ENCODE peak calls at places on chromosomes 6 and 20, in seven cellular contexts. O is NB4, Z is thyroid gland, A is uterus, B is adrenal gland, L is IMR-90, J is body of pancreas. U is an unnamed sample.

GRCh38 chr6:156694679-156695078 is 82.5 kb upstream of the ARID1B start:
- DNase-seq in O (no peak), Z (no peak), A (no peak), B (no peak), L (no peak), J (no peak), U (no peak)

GRCh38 chr20:36306557-36307411 is 645 bp downstream of the DLGAP4 start:
- DNase-seq in O (no peak), Z (no peak), A (no peak), B (no peak), L (no peak), J (no peak), U (no peak)

GRCh38 chr6:1390805-1391511 is 1.6 kb downstream of the FOXF2 start:
- DNase-seq in O (no peak), Z (no peak), A (no peak), B (no peak), L (peak; percentile 63), J (no peak), U (no peak)

GRCh38 chr20:20782747-20783146 is 70.3 kb upstream of the RALGAPA2 start:
- DNase-seq in O (peak; percentile 14), Z (no peak), A (no peak), B (no peak), L (no peak), J (no peak), U (no peak)

GRCh38 chr6:138824482-138825134 is 28.7 kb downstream of the ECT2L start:
- DNase-seq in O (no peak), Z (no peak), A (no peak), B (no peak), L (peak; percentile 9), J (no peak), U (no peak)

GRCh38 chr6:107196143-107196542 is 80.8 kb upstream of the BEND3 start:
- DNase-seq in O (peak; percentile 2), Z (no peak), A (no peak), B (peak; percentile 18), L (no peak), J (no peak), U (no peak)

GRCh38 chr6:12844284-12845223 is 128.0 kb downstream of the PHACTR1 start:
- DNase-seq in O (peak; percentile 41), Z (no peak), A (no peak), B (no peak), L (peak; percentile 1), J (no peak), U (no peak)

GRCh38 chr20:33172781-33173180 is 4.8 kb downstream of the BPIFA2 start:
- DNase-seq in O (no peak), Z (peak; percentile 89), A (no peak), B (peak; percentile 71), L (no peak), J (no peak), U (no peak)

GRCh38 chr20:17651761-17652388 is 30.2 kb downstream of the RRBP1 start:
- DNase-seq in O (no peak), Z (peak; percentile 86), A (peak; percentile 13), B (no peak), L (no peak), J (no peak), U (peak; percentile 45)
- TF ChIP-seq POLR2A in O (no peak), Z (no peak), A (no peak), B (no peak), L (no peak), J (no peak), U (no peak)

DNA sequence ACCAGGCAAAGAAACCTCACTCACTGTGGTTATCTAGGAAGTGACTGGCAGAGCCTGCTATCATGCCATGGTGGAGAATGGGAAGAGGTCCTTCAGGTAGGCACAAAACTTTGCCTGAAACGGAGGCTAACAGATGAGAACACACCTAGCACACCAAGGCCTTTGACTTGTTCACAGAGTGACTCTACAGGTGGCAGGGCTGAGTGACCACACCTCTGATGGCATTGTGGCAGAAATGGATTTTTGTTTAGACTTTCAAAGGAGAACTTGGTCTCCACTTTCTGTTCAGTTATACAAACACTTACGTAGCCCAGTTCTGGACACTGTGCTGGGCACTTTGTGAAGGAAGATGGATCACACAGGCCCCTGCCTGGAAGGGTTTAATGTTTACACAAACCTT is 116.3 kb upstream of the ENPP5 start:
- DNase-seq in O (no peak), Z (no peak), A (no peak), B (no peak), L (no peak), J (no peak), U (no peak)
- TF ChIP-seq POLR2A in O (no peak), Z (no peak), A (no peak), B (no peak), L (no peak), J (no peak), U (no peak)

DNA sequence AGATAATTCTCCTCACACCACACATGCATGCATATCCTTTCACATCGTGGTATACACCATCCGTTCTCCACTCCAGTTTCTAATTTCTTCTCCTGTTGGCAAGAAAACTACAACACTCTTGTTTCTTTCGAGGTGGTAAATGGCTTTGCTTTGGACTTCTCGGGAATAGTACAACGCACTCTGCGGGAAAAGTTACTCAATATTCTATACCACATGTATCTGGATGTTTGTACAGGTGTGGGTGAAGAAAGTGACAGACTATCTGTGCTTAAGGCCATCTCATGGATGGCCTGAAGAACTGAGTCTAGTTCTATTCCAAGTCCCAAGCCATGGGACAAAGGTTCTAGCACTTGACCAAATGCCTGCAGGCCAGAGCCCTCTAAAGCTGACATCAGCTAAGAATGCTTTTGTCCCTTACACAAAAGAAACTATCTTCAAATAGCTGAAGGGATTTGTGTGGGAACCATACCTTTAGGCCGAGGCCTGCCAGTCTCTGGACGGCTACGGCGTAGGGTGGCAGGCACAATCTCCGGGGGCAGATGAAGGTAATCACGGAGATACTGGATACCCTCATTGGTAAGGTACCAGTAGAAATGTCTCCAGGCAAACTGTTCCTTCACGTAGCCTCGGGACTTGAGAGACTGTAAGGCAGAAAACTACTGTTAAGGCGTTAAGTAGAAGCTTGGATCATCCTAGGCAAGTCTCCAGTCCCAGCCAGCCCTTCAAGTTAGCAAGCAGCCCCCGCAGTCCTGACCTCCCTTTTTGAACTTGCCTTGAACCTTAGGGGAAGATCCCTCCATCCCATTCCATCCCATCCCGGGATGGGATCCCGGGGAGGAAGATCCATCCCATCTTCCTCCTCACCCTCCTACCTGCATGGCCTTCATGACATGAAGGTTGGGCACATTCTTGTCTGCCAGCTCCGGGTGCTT is 1.4 kb downstream of the RPS10 start:
- DNase-seq in O (no peak), Z (no peak), A (no peak), B (no peak), L (no peak), J (no peak), U (no peak)
- TF ChIP-seq POLR2A in O (no peak), Z (no peak), A (no peak), B (no peak), L (no peak), J (no peak), U (no peak)

GRCh38 chr6:117711369-117711768 is 36.1 kb downstream of the NUS1 start:
- DNase-seq in O (peak; percentile 11), Z (no peak), A (no peak), B (no peak), L (no peak), J (no peak), U (no peak)

GRCh38 chr6:117706504-117706903 is 31.2 kb downstream of the NUS1 start:
- DNase-seq in O (no peak), Z (no peak), A (no peak), B (no peak), L (no peak), J (no peak), U (no peak)
- TF ChIP-seq POLR2A in O (no peak), Z (no peak), A (no peak), B (no peak), L (no peak), J (no peak), U (no peak)

GRCh38 chr20:44187054-44187762 is at the start of gene JPH2:
- DNase-seq in O (no peak), Z (peak; percentile 33), A (peak; percentile 87), B (peak; percentile 71), L (peak; percentile 67), J (peak; percentile 15), U (no peak)
- TF ChIP-seq POLR2A in O (no peak), Z (no peak), A (peak; percentile 62), B (peak; percentile 8), L (no peak), J (no peak), U (no peak)

GRCh38 chr20:34299925-34300806 is 3.0 kb downstream of the AHCY start:
- DNase-seq in O (no peak), Z (peak; percentile 89), A (no peak), B (no peak), L (peak; percentile 44), J (no peak), U (peak; percentile 35)

GRCh38 chr20:34301587-34302311 is 1.4 kb downstream of the AHCY start:
- DNase-seq in O (no peak), Z (no peak), A (no peak), B (no peak), L (no peak), J (no peak), U (no peak)

GRCh38 chr20:34302312-34302722 is 838 bp downstream of the AHCY start:
- DNase-seq in O (no peak), Z (no peak), A (no peak), B (no peak), L (peak; percentile 47), J (no peak), U (no peak)

GRCh38 chr20:34300809-34301586 is 2.2 kb downstream of the AHCY start:
- DNase-seq in O (peak; percentile 49), Z (peak; percentile 46), A (no peak), B (no peak), L (no peak), J (no peak), U (no peak)

GRCh38 chr20:34302723-34303528 is at the start of gene AHCY:
- DNase-seq in O (peak; percentile 99), Z (peak; percentile 99), A (peak; percentile 96), B (peak; percentile 97), L (peak; percentile 95), J (peak; percentile 98), U (peak; percentile 97)
- TF ChIP-seq POLR2A in O (peak; percentile 80), Z (peak; percentile 45), A (peak; percentile 68), B (peak; percentile 71), L (no peak), J (peak; percentile 72), U (peak; percentile 78)

GRCh38 chr6:167219967-167220512 is 62.3 kb upstream of the GPR31 start:
- DNase-seq in O (no peak), Z (no peak), A (no peak), B (no peak), L (no peak), J (no peak), U (peak; percentile 61)
- TF ChIP-seq POLR2A in O (no peak), Z (no peak), A (no peak), B (no peak), L (no peak), J (no peak), U (no peak)

U was measured in right lobe of liver.